ENCODE peak calls at places on chromosome 13, in five cellular contexts. E is tibial artery, L is Peyer's patch, Y is SJCRH30, S is heart left ventricle. I is an unnamed sample.

GRCh38 chr13:35648109-35648508 is 171.6 kb upstream of the MAB21L1 start:
- DNase-seq in Y (no peak), S (no peak), L (no peak), E (no peak), I (no peak)

GRCh38 chr13:25171517-25172302 is at the start of gene AMER2:
- DNase-seq in S (no peak), E (no peak), Y (no peak), L (no peak), I (no peak)

GRCh38 chr13:51803018-51803417 is 945 bp downstream of the DHRS12 start:
- DNase-seq in E (no peak), S (no peak), L (no peak), Y (no peak), I (no peak)

GRCh38 chr13:26619321-26619720 is 61.8 kb downstream of the WASF3 start:
- DNase-seq in Y (no peak), L (no peak), E (no peak), S (no peak), I (peak)

GRCh38 chr13:99905224-99905623 is 66.3 kb downstream of the ZIC5 start:
- DNase-seq in E (no peak), S (no peak), Y (no peak), L (no peak), I (no peak)

GRCh38 chr13:27679396-27679795 is 57.7 kb downstream of the POLR1D start:
- DNase-seq in S (no peak), E (no peak), L (no peak), Y (no peak), I (peak)

GRCh38 chr13:60120617-60121016 is 43.1 kb downstream of the DIAPH3 start:
- DNase-seq in S (no peak), L (no peak), Y (no peak), E (no peak), I (no peak)

GRCh38 chr13:27971236-27971645 is 2.1 kb upstream of the CDX2 start:
- DNase-seq in L (peak), E (no peak), Y (no peak), S (no peak), I (no peak)

GRCh38 chr13:95298971-95299627 is 2.2 kb downstream of the ABCC4 start:
- DNase-seq in E (no peak), Y (no peak), S (no peak), L (no peak), I (no peak)

GRCh38 chr13:37094840-37095239 is 10.6 kb downstream of the CSNK1A1L start:
- DNase-seq in S (no peak), Y (no peak), E (no peak), L (no peak), I (no peak)

GRCh38 chr13:64272681-64273080 is 2857.0 kb upstream of the PCDH20 start:
- DNase-seq in L (no peak), S (no peak), E (no peak), Y (no peak), I (no peak)

GRCh38 chr13:113186061-113186900 is 22.2 kb downstream of the PCID2 start:
- DNase-seq in Y (no peak), L (no peak), E (no peak), S (no peak), I (no peak)

GRCh38 chr13:99067160-99067985 is 89.5 kb upstream of the DOCK9 start:
- DNase-seq in Y (no peak), S (no peak), E (no peak), L (no peak), I (peak)

GRCh38 chr13:59750860-59751259 is 412.9 kb downstream of the DIAPH3 start:
- DNase-seq in Y (peak), S (no peak), E (no peak), L (no peak), I (no peak)

GRCh38 chr13:30607908-30608307 is 9.8 kb upstream of the USPL1 start:
- DNase-seq in S (no peak), E (no peak), Y (no peak), L (peak), I (no peak)

GRCh38 chr13:67048084-67048792 is 181.9 kb downstream of the PCDH9 start:
- DNase-seq in Y (peak), S (no peak), L (no peak), E (no peak), I (no peak)

GRCh38 chr13:113528798-113529180 is 38.3 kb upstream of the DCUN1D2 start:
- DNase-seq in S (no peak), E (no peak), L (no peak), Y (no peak), I (no peak)

GRCh38 chr13:27141746-27142145 is 29.9 kb downstream of the USP12 start:
- DNase-seq in S (no peak), Y (no peak), L (no peak), E (no peak), I (no peak)

GRCh38 chr13:98984118-98984517 is 6.3 kb upstream of the DOCK9 start:
- DNase-seq in E (no peak), Y (no peak), L (no peak), S (no peak), I (no peak)

GRCh38 chr13:26502826-26503225 is 54.7 kb upstream of the WASF3 start:
- DNase-seq in Y (no peak), L (no peak), E (peak), S (no peak), I (no peak)

GRCh38 chr13:19150712-19151228 is 30.9 kb downstream of the TUBA3C start:
- DNase-seq in S (peak), E (no peak), L (no peak), Y (no peak), I (no peak)

GRCh38 chr13:25860862-25861261 is 191.0 kb downstream of the SHISA2 start:
- DNase-seq in Y (no peak), L (no peak), S (no peak), E (no peak), I (no peak)

GRCh38 chr13:113801289-113801961 is 42.4 kb downstream of the TMEM255B start:
- DNase-seq in L (no peak), S (no peak), Y (no peak), E (no peak), I (no peak)

GRCh38 chr13:108213946-108214345 is 1.4 kb downstream of the LIG4 start:
- DNase-seq in L (no peak), S (no peak), E (no peak), Y (no peak), I (no peak)

GRCh38 chr13:51241720-51242119 is 19.5 kb downstream of the FAM124A start:
- DNase-seq in Y (no peak), S (no peak), L (no peak), E (no peak), I (no peak)

GRCh38 chr13:30486230-30487074 is 20.7 kb upstream of the HMGB1 start:
- DNase-seq in Y (peak), E (no peak), S (no peak), L (no peak), I (peak)

DNA sequence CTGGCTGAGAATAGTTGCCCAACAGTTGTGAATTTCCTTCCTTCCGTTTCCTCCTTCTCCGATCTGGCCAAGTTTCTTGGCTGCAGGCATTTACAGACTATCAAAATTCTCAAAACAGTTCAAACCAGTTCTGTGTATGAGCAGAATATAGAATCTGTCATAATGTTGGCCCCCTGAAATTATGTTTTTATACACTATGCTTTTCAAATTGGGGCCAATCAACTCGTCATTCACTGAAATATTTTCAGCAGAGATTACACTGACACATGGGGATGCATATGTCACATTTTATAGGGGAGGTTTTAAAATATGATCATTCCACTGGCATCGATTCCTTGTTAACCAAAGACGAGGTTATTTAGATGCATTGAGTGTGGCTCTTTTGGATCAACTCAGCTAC is 284.3 kb upstream of the TMTC4 start:
- DNase-seq in L (no peak), Y (no peak), E (no peak), S (no peak), I (no peak)
- H3K27ac ChIP-seq in L (no peak), Y (no peak), E (no peak), S (no peak), I (no peak)

GRCh38 chr13:56622840-56623239 is 517.9 kb upstream of the PRR20A start:
- DNase-seq in L (no peak), S (no peak), E (no peak), Y (no peak), I (no peak)
- H3K27ac ChIP-seq in L (no peak), S (no peak), E (no peak), Y (no peak), I (no peak)

GRCh38 chr13:110229905-110230563 is 76.9 kb downstream of the COL4A1 start:
- DNase-seq in L (no peak), Y (no peak), E (no peak), S (no peak), I (no peak)

GRCh38 chr13:110232146-110232545 is 74.8 kb downstream of the COL4A1 start:
- DNase-seq in L (no peak), S (no peak), E (no peak), Y (no peak), I (no peak)

GRCh38 chr13:110230661-110231347 is 76.2 kb downstream of the COL4A1 start:
- DNase-seq in Y (no peak), L (no peak), E (no peak), S (no peak), I (no peak)

GRCh38 chr13:110232756-110233155 is 74.2 kb downstream of the COL4A1 start:
- DNase-seq in S (no peak), Y (no peak), E (no peak), L (no peak), I (no peak)

DNA sequence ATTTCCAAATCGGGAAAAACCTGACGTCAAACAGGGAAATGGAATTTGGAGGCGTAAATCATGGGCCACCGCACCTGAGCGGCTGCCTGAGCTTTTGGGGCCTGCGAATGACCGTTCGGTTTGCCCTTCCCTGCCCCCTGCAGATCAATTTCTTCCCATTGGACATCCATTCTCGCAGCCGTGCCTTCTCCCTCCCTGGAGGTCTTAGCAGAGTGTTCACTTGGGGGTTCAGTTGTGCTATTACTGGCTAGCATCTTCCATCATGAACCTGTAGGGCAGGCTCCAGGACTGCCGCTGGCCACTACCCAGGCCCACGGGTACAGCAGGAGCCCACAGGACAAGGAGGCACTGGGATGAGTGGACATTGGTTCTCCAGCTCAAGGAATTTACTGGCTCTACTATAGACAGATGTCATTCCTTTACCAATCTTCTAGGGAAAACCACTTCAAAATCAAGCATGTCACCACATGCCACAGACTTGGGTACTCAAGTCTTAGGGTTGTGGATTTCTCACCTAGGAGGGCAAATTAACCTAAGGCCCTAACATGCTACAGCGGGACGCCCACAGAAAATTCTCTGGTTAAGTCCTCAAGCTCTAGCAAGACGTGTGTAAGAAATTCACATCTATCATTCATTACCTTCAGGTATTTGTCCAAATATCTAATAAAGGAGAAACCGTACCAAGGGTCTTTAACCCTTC is 75.5 kb downstream of the COL4A1 start:
- DNase-seq in L (no peak), S (no peak), E (no peak), Y (no peak), I (no peak)
- H3K27ac ChIP-seq in L (no peak), S (no peak), E (peak), Y (no peak), I (no peak)

DNA sequence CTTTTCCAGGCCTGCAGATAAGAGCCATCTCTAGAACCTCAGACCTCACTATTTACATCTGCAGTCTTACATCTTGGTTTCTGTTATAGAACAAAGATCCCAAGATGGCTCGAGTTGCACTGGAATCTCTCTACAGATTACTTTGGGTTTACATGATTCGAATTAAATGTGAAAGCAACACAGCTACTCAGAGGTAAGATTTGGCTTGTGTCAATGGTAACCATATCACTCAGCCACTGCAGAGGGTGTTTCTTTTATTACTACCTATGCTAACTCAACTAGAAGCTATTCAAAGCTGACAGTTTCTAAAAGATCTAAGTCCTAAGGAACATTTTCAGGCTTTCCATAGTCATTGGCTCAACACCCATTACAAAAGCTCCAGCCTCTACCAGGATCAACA is 115.6 kb downstream of the FRY start:
- DNase-seq in E (no peak), S (no peak), L (no peak), Y (no peak), I (no peak)
- H3K27ac ChIP-seq in E (peak), S (no peak), L (no peak), Y (no peak), I (no peak)

GRCh38 chr13:68160466-68160865 is 930.3 kb upstream of the PCDH9 start:
- DNase-seq in Y (no peak), L (no peak), E (no peak), S (no peak), I (no peak)
- H3K27ac ChIP-seq in Y (no peak), L (no peak), E (no peak), S (no peak), I (no peak)

GRCh38 chr13:83819611-83820010 is 62.7 kb downstream of the SLITRK1 start:
- DNase-seq in L (no peak), Y (no peak), S (no peak), E (no peak), I (no peak)
- H3K27ac ChIP-seq in L (no peak), Y (no peak), S (no peak), E (no peak), I (no peak)

GRCh38 chr13:46373623-46374022 is 13.4 kb downstream of the RUBCNL start:
- DNase-seq in S (no peak), Y (no peak), L (peak), E (no peak), I (no peak)

GRCh38 chr13:46374710-46375109 is 12.3 kb downstream of the RUBCNL start:
- DNase-seq in L (peak), S (no peak), Y (no peak), E (no peak), I (no peak)

GRCh38 chr13:46372071-46372470 is 15.0 kb downstream of the RUBCNL start:
- DNase-seq in E (no peak), S (no peak), L (no peak), Y (no peak), I (no peak)

GRCh38 chr13:46367622-46368327 is 19.3 kb downstream of the RUBCNL start:
- DNase-seq in L (no peak), Y (no peak), S (no peak), E (no peak), I (no peak)

DNA sequence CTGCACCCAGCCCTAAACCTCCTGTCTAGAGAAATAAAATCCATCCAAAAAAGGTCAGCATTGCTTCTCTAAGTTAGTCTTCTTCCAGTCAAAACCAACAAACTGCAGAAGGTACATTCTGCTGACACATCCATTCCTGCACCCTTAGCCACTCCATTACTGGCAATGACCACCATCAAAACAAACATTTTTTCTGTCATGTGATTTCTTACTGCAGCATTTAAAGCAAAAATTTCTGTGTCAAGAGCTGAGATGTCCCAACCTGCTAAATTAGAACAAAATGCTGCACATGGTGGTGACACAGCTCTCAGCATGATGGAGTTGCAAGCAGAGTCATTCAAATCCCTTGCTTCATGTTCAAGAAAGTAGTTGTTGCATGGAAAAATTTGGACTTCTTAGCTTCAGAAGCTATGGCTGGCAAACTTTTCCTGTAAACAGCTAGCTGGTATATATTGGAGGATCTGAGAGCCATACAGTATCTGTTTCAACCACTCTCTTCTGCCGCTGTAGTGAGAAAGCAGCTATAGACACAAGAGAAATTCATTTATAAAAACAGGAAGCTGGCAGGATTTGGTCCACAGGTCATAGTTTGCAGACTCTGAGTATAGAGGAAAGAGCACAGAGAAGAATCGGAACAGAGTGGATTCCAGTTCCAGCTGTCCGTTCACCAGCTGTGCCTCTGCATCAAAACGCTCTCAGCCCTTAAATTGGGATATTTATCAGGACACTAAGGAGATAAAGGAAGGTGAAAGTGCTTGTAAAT is 17.4 kb downstream of the RUBCNL start:
- DNase-seq in E (peak), S (no peak), L (no peak), Y (no peak), I (no peak)
- H3K27ac ChIP-seq in E (peak), S (no peak), L (no peak), Y (no peak), I (no peak)

GRCh38 chr13:24148414-24149305 is 11.9 kb upstream of the SPATA13 start:
- DNase-seq in S (no peak), L (peak), Y (peak), E (no peak), I (peak)

GRCh38 chr13:24149306-24150032 is 11.1 kb upstream of the SPATA13 start:
- DNase-seq in E (no peak), L (no peak), S (no peak), Y (peak), I (no peak)

GRCh38 chr13:24152292-24153214 is 8.0 kb upstream of the SPATA13 start:
- DNase-seq in L (no peak), E (no peak), S (no peak), Y (no peak), I (no peak)

GRCh38 chr13:24151864-24152263 is 8.7 kb upstream of the SPATA13 start:
- DNase-seq in L (no peak), Y (no peak), E (no peak), S (no peak), I (no peak)

DNA sequence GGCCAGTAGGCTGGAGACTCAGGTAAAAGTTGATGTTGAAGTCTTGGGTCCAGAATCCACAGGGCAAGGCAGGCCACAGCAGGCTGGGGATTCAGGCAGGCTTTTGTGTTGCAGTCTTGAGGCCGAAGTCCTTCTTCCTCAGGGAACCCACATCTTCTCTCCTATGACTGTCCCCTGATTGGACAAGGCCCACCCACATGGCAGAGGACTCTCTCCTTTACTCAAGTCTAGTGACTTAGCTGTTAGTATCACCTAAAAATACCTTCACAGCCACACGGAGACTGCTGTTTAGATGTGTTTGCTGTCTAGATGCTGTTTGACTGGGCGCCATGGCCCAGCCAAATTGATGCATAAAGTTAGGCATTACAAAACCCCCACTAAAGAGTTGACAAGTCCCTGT is 9.9 kb upstream of the SPATA13 start:
- DNase-seq in S (no peak), Y (no peak), E (no peak), L (no peak), I (no peak)
- H3K27ac ChIP-seq in S (no peak), Y (no peak), E (no peak), L (no peak), I (no peak)

GRCh38 chr13:79271616-79272015 is 134.4 kb downstream of the RBM26 start:
- DNase-seq in S (no peak), L (no peak), Y (no peak), E (no peak), I (no peak)
- H3K27ac ChIP-seq in S (no peak), L (no peak), Y (no peak), E (no peak), I (no peak)

DNA sequence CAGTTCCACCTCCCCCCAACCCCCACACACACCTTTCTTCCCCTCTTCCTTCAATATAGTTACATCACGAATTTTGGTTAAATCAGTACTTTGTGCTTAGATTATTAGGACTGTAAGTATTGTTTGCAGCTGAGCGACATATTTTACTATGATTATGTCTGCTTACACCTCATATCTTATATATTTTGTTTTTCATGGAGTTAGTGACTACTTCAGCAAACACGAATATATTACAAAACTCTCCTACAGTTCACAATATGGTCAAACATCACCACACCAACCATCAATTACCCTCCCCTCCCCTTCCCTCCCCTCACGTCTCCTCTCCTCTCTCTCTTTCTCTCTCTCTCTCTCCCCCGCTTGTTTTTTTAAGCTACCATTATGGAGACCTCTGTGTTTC is 152.9 kb downstream of the TBC1D4 start:
- DNase-seq in L (no peak), S (no peak), E (no peak), Y (no peak), I (no peak)
- H3K27ac ChIP-seq in L (no peak), S (no peak), E (no peak), Y (no peak), I (peak)